ENCODE peak calls at places on chromosomes 12 and 14, in seven cellular contexts. One of them, this sample, is unnamed.
A peak's percentile ranks its signal among the peaks of the same experiment; 100 is the strongest.

GRCh38 chr14:25069889-25070288 is 19.9 kb upstream of the STXBP6 start:
- DNase-seq in GM23338: no peak
- DNase-seq in right cardiac atrium: no peak
- DNase-seq in heart right ventricle: no peak
- DNase-seq in effector memory CD4-positive, alpha-beta T cell: no peak
- DNase-seq in mesendoderm: no peak
- DNase-seq in iPS DF 6.9: no peak
- DNase-seq in this sample: no peak

GRCh38 chr14:22813145-22813544 is 2.1 kb downstream of the SLC7A7 start:
- DNase-seq in GM23338: no peak
- DNase-seq in right cardiac atrium: no peak
- DNase-seq in heart right ventricle: no peak
- DNase-seq in effector memory CD4-positive, alpha-beta T cell: no peak
- DNase-seq in mesendoderm: no peak
- DNase-seq in iPS DF 6.9: no peak
- DNase-seq in this sample: no peak

GRCh38 chr12:111825509-111825908 is 16.5 kb upstream of the MAPKAPK5 start:
- DNase-seq in GM23338: no peak
- DNase-seq in right cardiac atrium: no peak
- DNase-seq in heart right ventricle: no peak
- DNase-seq in effector memory CD4-positive, alpha-beta T cell: no peak
- DNase-seq in mesendoderm: no peak
- DNase-seq in iPS DF 6.9: no peak
- DNase-seq in this sample: no peak

GRCh38 chr14:89030921-89031320 is 206.5 kb downstream of the TTC8 start:
- DNase-seq in GM23338: no peak
- DNase-seq in right cardiac atrium: no peak
- DNase-seq in heart right ventricle: no peak
- DNase-seq in effector memory CD4-positive, alpha-beta T cell: no peak
- DNase-seq in mesendoderm: no peak
- DNase-seq in iPS DF 6.9: no peak
- DNase-seq in this sample: no peak

GRCh38 chr14:103625361-103626095 is 3.5 kb upstream of the KLC1 start:
- DNase-seq in GM23338: no peak
- DNase-seq in right cardiac atrium: no peak
- DNase-seq in heart right ventricle: no peak
- DNase-seq in effector memory CD4-positive, alpha-beta T cell: peak; percentile 39
- DNase-seq in mesendoderm: no peak
- DNase-seq in iPS DF 6.9: no peak
- DNase-seq in this sample: peak; percentile 68

GRCh38 chr12:128418944-128419343 is 152.0 kb downstream of the TMEM132C start:
- DNase-seq in GM23338: no peak
- DNase-seq in right cardiac atrium: peak; percentile 53
- DNase-seq in heart right ventricle: no peak
- DNase-seq in effector memory CD4-positive, alpha-beta T cell: no peak
- DNase-seq in mesendoderm: no peak
- DNase-seq in iPS DF 6.9: no peak
- DNase-seq in this sample: no peak

GRCh38 chr14:85471156-85471555 is 58.8 kb upstream of the FLRT2 start:
- DNase-seq in GM23338: no peak
- DNase-seq in right cardiac atrium: no peak
- DNase-seq in heart right ventricle: no peak
- DNase-seq in effector memory CD4-positive, alpha-beta T cell: no peak
- DNase-seq in mesendoderm: no peak
- DNase-seq in iPS DF 6.9: no peak
- DNase-seq in this sample: no peak

GRCh38 chr14:22887990-22888378 is 5.0 kb downstream of the REM2 start:
- DNase-seq in GM23338: no peak
- DNase-seq in right cardiac atrium: peak; percentile 63
- DNase-seq in heart right ventricle: no peak
- DNase-seq in effector memory CD4-positive, alpha-beta T cell: no peak
- DNase-seq in mesendoderm: no peak
- DNase-seq in iPS DF 6.9: no peak
- DNase-seq in this sample: no peak

GRCh38 chr14:21093769-21094681 is 4.4 kb downstream of the ZNF219 start:
- DNase-seq in GM23338: peak; percentile 97
- DNase-seq in right cardiac atrium: peak; percentile 57
- DNase-seq in heart right ventricle: no peak
- DNase-seq in effector memory CD4-positive, alpha-beta T cell: no peak
- DNase-seq in mesendoderm: peak; percentile 96
- DNase-seq in iPS DF 6.9: no peak
- DNase-seq in this sample: no peak

GRCh38 chr14:94989417-94989816 is 167.9 kb downstream of the DICER1 start:
- DNase-seq in GM23338: no peak
- DNase-seq in right cardiac atrium: no peak
- DNase-seq in heart right ventricle: no peak
- DNase-seq in effector memory CD4-positive, alpha-beta T cell: no peak
- DNase-seq in mesendoderm: no peak
- DNase-seq in iPS DF 6.9: no peak
- DNase-seq in this sample: no peak

GRCh38 chr14:93231129-93231979 is 24.3 kb downstream of the UBR7 start:
- DNase-seq in GM23338: no peak
- DNase-seq in right cardiac atrium: peak; percentile 48
- DNase-seq in heart right ventricle: peak; percentile 21
- DNase-seq in effector memory CD4-positive, alpha-beta T cell: no peak
- DNase-seq in mesendoderm: no peak
- DNase-seq in iPS DF 6.9: no peak
- DNase-seq in this sample: no peak

GRCh38 chr14:44962573-44963528 is 861 bp downstream of the TOGARAM1 start:
- DNase-seq in GM23338: peak; percentile 53
- DNase-seq in right cardiac atrium: peak; percentile 84
- DNase-seq in heart right ventricle: peak; percentile 60
- DNase-seq in effector memory CD4-positive, alpha-beta T cell: no peak
- DNase-seq in mesendoderm: peak; percentile 41
- DNase-seq in iPS DF 6.9: no peak
- DNase-seq in this sample: no peak

GRCh38 chr12:128091931-128092330 is 175.0 kb upstream of the TMEM132C start:
- DNase-seq in GM23338: no peak
- DNase-seq in right cardiac atrium: no peak
- DNase-seq in heart right ventricle: no peak
- DNase-seq in effector memory CD4-positive, alpha-beta T cell: no peak
- DNase-seq in mesendoderm: no peak
- DNase-seq in iPS DF 6.9: no peak
- DNase-seq in this sample: no peak

GRCh38 chr14:36518586-36519430 is 1.2 kb downstream of the NKX2-1 start:
- DNase-seq in GM23338: peak; percentile 43
- DNase-seq in right cardiac atrium: no peak
- DNase-seq in heart right ventricle: no peak
- DNase-seq in effector memory CD4-positive, alpha-beta T cell: no peak
- DNase-seq in mesendoderm: peak; percentile 31
- DNase-seq in iPS DF 6.9: no peak
- DNase-seq in this sample: no peak

GRCh38 chr14:53355581-53356112 is 202.5 kb upstream of the DDHD1 start:
- DNase-seq in GM23338: peak; percentile 88
- DNase-seq in right cardiac atrium: peak; percentile 37
- DNase-seq in heart right ventricle: no peak
- DNase-seq in effector memory CD4-positive, alpha-beta T cell: no peak
- DNase-seq in mesendoderm: peak; percentile 100
- DNase-seq in iPS DF 6.9: peak; percentile 90
- DNase-seq in this sample: no peak

GRCh38 chr12:13282861-13283260 is 86.3 kb downstream of the EMP1 start:
- DNase-seq in GM23338: no peak
- DNase-seq in right cardiac atrium: no peak
- DNase-seq in heart right ventricle: no peak
- DNase-seq in effector memory CD4-positive, alpha-beta T cell: no peak
- DNase-seq in mesendoderm: no peak
- DNase-seq in iPS DF 6.9: no peak
- DNase-seq in this sample: no peak

GRCh38 chr14:40842816-40843215 is 763.9 kb upstream of the LRFN5 start:
- DNase-seq in GM23338: no peak
- DNase-seq in right cardiac atrium: no peak
- DNase-seq in heart right ventricle: no peak
- DNase-seq in effector memory CD4-positive, alpha-beta T cell: no peak
- DNase-seq in mesendoderm: peak; percentile 77
- DNase-seq in iPS DF 6.9: no peak
- DNase-seq in this sample: no peak

GRCh38 chr14:50363734-50364113 is 33.0 kb downstream of the CDKL1 start:
- DNase-seq in GM23338: no peak
- DNase-seq in right cardiac atrium: no peak
- DNase-seq in heart right ventricle: no peak
- DNase-seq in effector memory CD4-positive, alpha-beta T cell: peak; percentile 31
- DNase-seq in mesendoderm: no peak
- DNase-seq in iPS DF 6.9: no peak
- DNase-seq in this sample: peak; percentile 73

GRCh38 chr14:24198845-24199524 is 3.7 kb upstream of the TM9SF1 start:
- DNase-seq in GM23338: no peak
- DNase-seq in right cardiac atrium: no peak
- DNase-seq in heart right ventricle: no peak
- DNase-seq in effector memory CD4-positive, alpha-beta T cell: no peak
- DNase-seq in mesendoderm: no peak
- DNase-seq in iPS DF 6.9: no peak
- DNase-seq in this sample: no peak

GRCh38 chr12:92912052-92912451 is 17.0 kb downstream of the EEA1 start:
- DNase-seq in GM23338: no peak
- DNase-seq in right cardiac atrium: no peak
- DNase-seq in heart right ventricle: no peak
- DNase-seq in effector memory CD4-positive, alpha-beta T cell: no peak
- DNase-seq in mesendoderm: no peak
- DNase-seq in iPS DF 6.9: no peak
- DNase-seq in this sample: no peak

GRCh38 chr14:68372363-68372762 is 420.5 kb downstream of the ZFP36L1 start:
- DNase-seq in GM23338: peak; percentile 77
- DNase-seq in right cardiac atrium: no peak
- DNase-seq in heart right ventricle: no peak
- DNase-seq in effector memory CD4-positive, alpha-beta T cell: no peak
- DNase-seq in mesendoderm: no peak
- DNase-seq in iPS DF 6.9: no peak
- DNase-seq in this sample: no peak

GRCh38 chr14:31961881-31962280 is 115.2 kb upstream of the ARHGAP5 start:
- DNase-seq in GM23338: no peak
- DNase-seq in right cardiac atrium: no peak
- DNase-seq in heart right ventricle: no peak
- DNase-seq in effector memory CD4-positive, alpha-beta T cell: no peak
- DNase-seq in mesendoderm: peak; percentile 20
- DNase-seq in iPS DF 6.9: no peak
- DNase-seq in this sample: no peak

GRCh38 chr12:29396774-29397173 is 15.8 kb upstream of the ERGIC2 start:
- DNase-seq in GM23338: no peak
- DNase-seq in right cardiac atrium: no peak
- DNase-seq in heart right ventricle: no peak
- DNase-seq in effector memory CD4-positive, alpha-beta T cell: no peak
- DNase-seq in mesendoderm: no peak
- DNase-seq in iPS DF 6.9: no peak
- DNase-seq in this sample: no peak

GRCh38 chr14:20486700-20487401 is 17.6 kb downstream of the PNP start:
- DNase-seq in GM23338: no peak
- DNase-seq in right cardiac atrium: no peak
- DNase-seq in heart right ventricle: no peak
- DNase-seq in effector memory CD4-positive, alpha-beta T cell: no peak
- DNase-seq in mesendoderm: no peak
- DNase-seq in iPS DF 6.9: no peak
- DNase-seq in this sample: no peak

GRCh38 chr12:16421806-16422205 is 74.4 kb downstream of the MGST1 start:
- DNase-seq in GM23338: no peak
- DNase-seq in right cardiac atrium: no peak
- DNase-seq in heart right ventricle: no peak
- DNase-seq in effector memory CD4-positive, alpha-beta T cell: no peak
- DNase-seq in mesendoderm: no peak
- DNase-seq in iPS DF 6.9: no peak
- DNase-seq in this sample: no peak

GRCh38 chr14:100788517-100789365 is 37.2 kb upstream of the MEG3 start:
- DNase-seq in GM23338: no peak
- DNase-seq in right cardiac atrium: peak; percentile 35
- DNase-seq in heart right ventricle: no peak
- DNase-seq in effector memory CD4-positive, alpha-beta T cell: no peak
- DNase-seq in mesendoderm: peak; percentile 37
- DNase-seq in iPS DF 6.9: no peak
- DNase-seq in this sample: no peak

GRCh38 chr12:121576851-121577391 is 3.9 kb downstream of the KDM2B start:
- DNase-seq in GM23338: peak; percentile 92
- DNase-seq in right cardiac atrium: peak; percentile 63
- DNase-seq in heart right ventricle: no peak
- DNase-seq in effector memory CD4-positive, alpha-beta T cell: no peak
- DNase-seq in mesendoderm: peak; percentile 97
- DNase-seq in iPS DF 6.9: peak; percentile 74
- DNase-seq in this sample: no peak

GRCh38 chr14:67971627-67972625 is 152.3 kb downstream of the RAD51B start:
- DNase-seq in GM23338: no peak
- DNase-seq in right cardiac atrium: no peak
- DNase-seq in heart right ventricle: no peak
- DNase-seq in effector memory CD4-positive, alpha-beta T cell: no peak
- DNase-seq in mesendoderm: no peak
- DNase-seq in iPS DF 6.9: no peak
- DNase-seq in this sample: no peak

GRCh38 chr12:5498081-5498480 is 66.2 kb downstream of the NTF3 start:
- DNase-seq in GM23338: no peak
- DNase-seq in right cardiac atrium: no peak
- DNase-seq in heart right ventricle: no peak
- DNase-seq in effector memory CD4-positive, alpha-beta T cell: no peak
- DNase-seq in mesendoderm: no peak
- DNase-seq in iPS DF 6.9: no peak
- DNase-seq in this sample: no peak

GRCh38 chr12:53052419-53053222 is 2.8 kb downstream of the TNS2 start:
- DNase-seq in GM23338: no peak
- DNase-seq in right cardiac atrium: peak; percentile 98
- DNase-seq in heart right ventricle: peak; percentile 93
- DNase-seq in effector memory CD4-positive, alpha-beta T cell: no peak
- DNase-seq in mesendoderm: no peak
- DNase-seq in iPS DF 6.9: no peak
- DNase-seq in this sample: no peak
- H3K4me1 ChIP-seq in GM23338: peaks cover 52% of the 10 kb centered on the region
- H3K4me1 ChIP-seq in right cardiac atrium: peaks cover 8% of the 10 kb centered on the region
- H3K4me1 ChIP-seq in heart right ventricle: peaks cover 93% of the 10 kb centered on the region
- H3K4me1 ChIP-seq in effector memory CD4-positive, alpha-beta T cell: peaks cover 9% of the 10 kb centered on the region
- H3K4me1 ChIP-seq in mesendoderm: peaks cover 32% of the 10 kb centered on the region
- H3K4me1 ChIP-seq in iPS DF 6.9: peaks cover 26% of the 10 kb centered on the region
- H3K4me1 ChIP-seq in this sample: peaks cover 12% of the 10 kb centered on the region

DNA sequence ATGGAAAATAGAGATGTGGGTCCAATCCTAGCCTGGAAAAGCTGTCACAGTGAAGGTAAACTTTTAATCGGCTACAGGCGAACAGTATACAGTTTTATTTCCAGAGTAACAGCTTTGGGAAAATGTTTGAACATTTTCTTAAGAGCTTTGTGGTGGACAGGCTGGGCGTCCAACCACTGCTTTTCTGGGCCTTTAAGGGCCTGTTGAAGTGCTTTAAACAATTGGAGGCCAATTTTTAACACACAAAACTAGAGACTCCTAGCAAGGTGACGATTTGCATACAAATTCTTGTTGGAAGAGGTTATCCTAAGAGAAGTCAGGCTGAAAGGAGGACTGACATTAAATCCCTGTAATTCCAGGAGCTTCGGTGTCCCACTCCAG is 27.0 kb downstream of the BCL11B start:
- DNase-seq in GM23338: peak; percentile 33
- DNase-seq in right cardiac atrium: no peak
- DNase-seq in heart right ventricle: no peak
- DNase-seq in effector memory CD4-positive, alpha-beta T cell: no peak
- DNase-seq in mesendoderm: peak; percentile 58
- DNase-seq in iPS DF 6.9: no peak
- DNase-seq in this sample: peak; percentile 1
- H3K4me1 ChIP-seq in GM23338: peaks cover 68% of the 10 kb centered on the region
- H3K4me1 ChIP-seq in right cardiac atrium: no peaks in the 10 kb centered on the region
- H3K4me1 ChIP-seq in heart right ventricle: peaks cover 7% of the 10 kb centered on the region
- H3K4me1 ChIP-seq in effector memory CD4-positive, alpha-beta T cell: peaks cover 89% of the 10 kb centered on the region
- H3K4me1 ChIP-seq in mesendoderm: peaks cover 27% of the 10 kb centered on the region
- H3K4me1 ChIP-seq in iPS DF 6.9: peaks cover 15% of the 10 kb centered on the region
- H3K4me1 ChIP-seq in this sample: peaks cover 91% of the 10 kb centered on the region

GRCh38 chr12:75816892-75817291 is 214.7 kb downstream of the PHLDA1 start:
- DNase-seq in GM23338: no peak
- DNase-seq in right cardiac atrium: no peak
- DNase-seq in heart right ventricle: no peak
- DNase-seq in effector memory CD4-positive, alpha-beta T cell: no peak
- DNase-seq in mesendoderm: no peak
- DNase-seq in iPS DF 6.9: no peak
- DNase-seq in this sample: peak; percentile 19
- H3K4me1 ChIP-seq in GM23338: peaks cover 25% of the 10 kb centered on the region
- H3K4me1 ChIP-seq in right cardiac atrium: peaks cover 5% of the 10 kb centered on the region
- H3K4me1 ChIP-seq in heart right ventricle: peaks cover 22% of the 10 kb centered on the region
- H3K4me1 ChIP-seq in effector memory CD4-positive, alpha-beta T cell: peaks cover 6% of the 10 kb centered on the region
- H3K4me1 ChIP-seq in mesendoderm: no peaks in the 10 kb centered on the region
- H3K4me1 ChIP-seq in iPS DF 6.9: peaks cover 3% of the 10 kb centered on the region
- H3K4me1 ChIP-seq in this sample: peaks cover 23% of the 10 kb centered on the region

GRCh38 chr12:56630180-56630632 is at the start of gene BAZ2A:
- DNase-seq in GM23338: peak; percentile 99
- DNase-seq in right cardiac atrium: peak; percentile 96
- DNase-seq in heart right ventricle: peak; percentile 90
- DNase-seq in effector memory CD4-positive, alpha-beta T cell: peak; percentile 68
- DNase-seq in mesendoderm: peak; percentile 94
- DNase-seq in iPS DF 6.9: no peak
- DNase-seq in this sample: peak; percentile 83
- H3K4me1 ChIP-seq in GM23338: peaks cover 48% of the 10 kb centered on the region
- H3K4me1 ChIP-seq in right cardiac atrium: peaks cover 12% of the 10 kb centered on the region
- H3K4me1 ChIP-seq in heart right ventricle: peaks cover 72% of the 10 kb centered on the region
- H3K4me1 ChIP-seq in effector memory CD4-positive, alpha-beta T cell: peaks cover 46% of the 10 kb centered on the region
- H3K4me1 ChIP-seq in mesendoderm: peaks cover 18% of the 10 kb centered on the region
- H3K4me1 ChIP-seq in iPS DF 6.9: peaks cover 7% of the 10 kb centered on the region
- H3K4me1 ChIP-seq in this sample: peaks cover 76% of the 10 kb centered on the region